ENCODE peak calls at places on chromosome 19, in ten cellular contexts. One of them, this sample, is unnamed.
A peak's percentile ranks its signal among the peaks of the same experiment; 100 is the strongest.

GRCh38 chr19:46951236-46951986 is 68.2 kb upstream of the NPAS1 start:
- DNase-seq in adrenal gland: no peak
- DNase-seq in aorta: peak; percentile 31
- DNase-seq in stomach: no peak
- DNase-seq in IMR-90: peak; percentile 45
- DNase-seq in sigmoid colon: no peak
- DNase-seq in hepatocyte: peak; percentile 84
- DNase-seq in tibial nerve: no peak
- DNase-seq in prostate gland: peak; percentile 50
- DNase-seq in body of pancreas: no peak
- DNase-seq in this sample: peak; percentile 58

GRCh38 chr19:35207391-35207871 is 21.1 kb downstream of the FAM187B start:
- DNase-seq in adrenal gland: peak; percentile 45
- DNase-seq in aorta: no peak
- DNase-seq in stomach: no peak
- DNase-seq in IMR-90: no peak
- DNase-seq in sigmoid colon: no peak
- DNase-seq in hepatocyte: no peak
- DNase-seq in tibial nerve: no peak
- DNase-seq in prostate gland: no peak
- DNase-seq in body of pancreas: no peak
- DNase-seq in this sample: peak; percentile 48

GRCh38 chr19:4606921-4607678 is 32.2 kb upstream of the TNFAIP8L1 start:
- DNase-seq in adrenal gland: peak; percentile 84
- DNase-seq in aorta: no peak
- DNase-seq in stomach: no peak
- DNase-seq in IMR-90: no peak
- DNase-seq in sigmoid colon: no peak
- DNase-seq in hepatocyte: peak; percentile 41
- DNase-seq in tibial nerve: peak; percentile 31
- DNase-seq in prostate gland: no peak
- DNase-seq in body of pancreas: peak; percentile 76
- DNase-seq in this sample: no peak

GRCh38 chr19:33246729-33247440 is 21.2 kb upstream of the SLC7A10 start:
- DNase-seq in adrenal gland: no peak
- DNase-seq in aorta: peak; percentile 54
- DNase-seq in stomach: no peak
- DNase-seq in IMR-90: no peak
- DNase-seq in sigmoid colon: no peak
- DNase-seq in hepatocyte: no peak
- DNase-seq in tibial nerve: no peak
- DNase-seq in prostate gland: no peak
- DNase-seq in body of pancreas: no peak
- DNase-seq in this sample: no peak

GRCh38 chr19:6536138-6536671 is 5.4 kb downstream of the TNFSF9 start:
- DNase-seq in adrenal gland: peak; percentile 77
- DNase-seq in aorta: no peak
- DNase-seq in stomach: peak; percentile 50
- DNase-seq in IMR-90: no peak
- DNase-seq in sigmoid colon: no peak
- DNase-seq in hepatocyte: peak; percentile 28
- DNase-seq in tibial nerve: no peak
- DNase-seq in prostate gland: no peak
- DNase-seq in body of pancreas: peak; percentile 64
- DNase-seq in this sample: peak; percentile 88

GRCh38 chr19:19489804-19490204 is 25.5 kb downstream of the TSSK6 start:
- DNase-seq in adrenal gland: no peak
- DNase-seq in aorta: peak; percentile 73
- DNase-seq in stomach: peak; percentile 34
- DNase-seq in IMR-90: no peak
- DNase-seq in sigmoid colon: no peak
- DNase-seq in hepatocyte: peak; percentile 31
- DNase-seq in tibial nerve: no peak
- DNase-seq in prostate gland: no peak
- DNase-seq in body of pancreas: no peak
- DNase-seq in this sample: peak; percentile 21

GRCh38 chr19:35879770-35880317 is 11.5 kb downstream of the APLP1 start:
- DNase-seq in adrenal gland: peak; percentile 95
- DNase-seq in aorta: peak; percentile 97
- DNase-seq in stomach: peak; percentile 89
- DNase-seq in IMR-90: peak; percentile 89
- DNase-seq in sigmoid colon: peak; percentile 86
- DNase-seq in hepatocyte: peak; percentile 95
- DNase-seq in tibial nerve: peak; percentile 74
- DNase-seq in prostate gland: peak; percentile 63
- DNase-seq in body of pancreas: peak; percentile 97
- DNase-seq in this sample: peak; percentile 71

GRCh38 chr19:35986664-35987570 is 8.1 kb upstream of the SDHAF1 start:
- DNase-seq in adrenal gland: no peak
- DNase-seq in aorta: no peak
- DNase-seq in stomach: no peak
- DNase-seq in IMR-90: no peak
- DNase-seq in sigmoid colon: no peak
- DNase-seq in hepatocyte: peak; percentile 34
- DNase-seq in tibial nerve: no peak
- DNase-seq in prostate gland: no peak
- DNase-seq in body of pancreas: peak; percentile 32
- DNase-seq in this sample: no peak

GRCh38 chr19:10010247-10010691 is at the start of gene COL5A3:
- DNase-seq in adrenal gland: peak; percentile 59
- DNase-seq in aorta: peak; percentile 83
- DNase-seq in stomach: peak; percentile 27
- DNase-seq in IMR-90: peak; percentile 58
- DNase-seq in sigmoid colon: peak; percentile 88
- DNase-seq in hepatocyte: no peak
- DNase-seq in tibial nerve: peak; percentile 43
- DNase-seq in prostate gland: peak; percentile 15
- DNase-seq in body of pancreas: peak; percentile 30
- DNase-seq in this sample: no peak

GRCh38 chr19:33804021-33804799 is 7.5 kb downstream of the KCTD15 start:
- DNase-seq in adrenal gland: peak; percentile 79
- DNase-seq in aorta: peak; percentile 90
- DNase-seq in stomach: peak; percentile 95
- DNase-seq in IMR-90: peak; percentile 83
- DNase-seq in sigmoid colon: peak; percentile 94
- DNase-seq in hepatocyte: peak; percentile 87
- DNase-seq in tibial nerve: peak; percentile 25
- DNase-seq in prostate gland: peak; percentile 73
- DNase-seq in body of pancreas: peak; percentile 96
- DNase-seq in this sample: no peak

GRCh38 chr19:954672-955494 is 29.0 kb downstream of the ARID3A start:
- DNase-seq in adrenal gland: no peak
- DNase-seq in aorta: no peak
- DNase-seq in stomach: no peak
- DNase-seq in IMR-90: no peak
- DNase-seq in sigmoid colon: no peak
- DNase-seq in hepatocyte: peak; percentile 66
- DNase-seq in tibial nerve: no peak
- DNase-seq in prostate gland: no peak
- DNase-seq in body of pancreas: no peak
- DNase-seq in this sample: no peak

GRCh38 chr19:48195106-48195830 is 24.8 kb downstream of the ZSWIM9 start:
- DNase-seq in adrenal gland: peak; percentile 37
- DNase-seq in aorta: peak; percentile 69
- DNase-seq in stomach: no peak
- DNase-seq in IMR-90: no peak
- DNase-seq in sigmoid colon: no peak
- DNase-seq in hepatocyte: no peak
- DNase-seq in tibial nerve: no peak
- DNase-seq in prostate gland: no peak
- DNase-seq in body of pancreas: no peak
- DNase-seq in this sample: no peak

GRCh38 chr19:43700368-43701015 is 15.4 kb upstream of the IRGC start:
- DNase-seq in adrenal gland: peak; percentile 68
- DNase-seq in aorta: no peak
- DNase-seq in stomach: peak; percentile 40
- DNase-seq in IMR-90: peak; percentile 84
- DNase-seq in sigmoid colon: peak; percentile 75
- DNase-seq in hepatocyte: no peak
- DNase-seq in tibial nerve: peak; percentile 23
- DNase-seq in prostate gland: no peak
- DNase-seq in body of pancreas: peak; percentile 62
- DNase-seq in this sample: peak; percentile 2

GRCh38 chr19:46954502-46955004 is 65.1 kb upstream of the NPAS1 start:
- DNase-seq in adrenal gland: no peak
- DNase-seq in aorta: peak; percentile 12
- DNase-seq in stomach: no peak
- DNase-seq in IMR-90: no peak
- DNase-seq in sigmoid colon: no peak
- DNase-seq in hepatocyte: no peak
- DNase-seq in tibial nerve: no peak
- DNase-seq in prostate gland: no peak
- DNase-seq in body of pancreas: no peak
- DNase-seq in this sample: peak; percentile 31

GRCh38 chr19:48489608-48490216 is 20.5 kb downstream of the CYTH2 start:
- DNase-seq in adrenal gland: peak; percentile 87
- DNase-seq in aorta: peak; percentile 93
- DNase-seq in stomach: peak; percentile 87
- DNase-seq in IMR-90: peak; percentile 39
- DNase-seq in sigmoid colon: peak; percentile 85
- DNase-seq in hepatocyte: peak; percentile 85
- DNase-seq in tibial nerve: peak; percentile 57
- DNase-seq in prostate gland: peak; percentile 61
- DNase-seq in body of pancreas: peak; percentile 81
- DNase-seq in this sample: peak; percentile 72

GRCh38 chr19:681029-681626 is 4.9 kb downstream of the FSTL3 start:
- DNase-seq in adrenal gland: no peak
- DNase-seq in aorta: no peak
- DNase-seq in stomach: peak; percentile 90
- DNase-seq in IMR-90: no peak
- DNase-seq in sigmoid colon: peak; percentile 88
- DNase-seq in hepatocyte: peak; percentile 95
- DNase-seq in tibial nerve: peak; percentile 91
- DNase-seq in prostate gland: peak; percentile 91
- DNase-seq in body of pancreas: peak; percentile 92
- DNase-seq in this sample: no peak

GRCh38 chr19:31147234-31147633 is 202.0 kb downstream of the TSHZ3 start:
- DNase-seq in adrenal gland: no peak
- DNase-seq in aorta: no peak
- DNase-seq in stomach: no peak
- DNase-seq in IMR-90: no peak
- DNase-seq in sigmoid colon: no peak
- DNase-seq in hepatocyte: no peak
- DNase-seq in tibial nerve: no peak
- DNase-seq in prostate gland: no peak
- DNase-seq in body of pancreas: no peak
- DNase-seq in this sample: no peak
- H3K36me3 ChIP-seq in adrenal gland: no peaks in the 10 kb centered on the region
- H3K36me3 ChIP-seq in aorta: no peaks in the 10 kb centered on the region
- H3K36me3 ChIP-seq in stomach: no peaks in the 10 kb centered on the region
- H3K36me3 ChIP-seq in IMR-90: no peaks in the 10 kb centered on the region
- H3K36me3 ChIP-seq in sigmoid colon: no peaks in the 10 kb centered on the region
- H3K36me3 ChIP-seq in hepatocyte: no peaks in the 10 kb centered on the region
- H3K36me3 ChIP-seq in tibial nerve: no peaks in the 10 kb centered on the region
- H3K36me3 ChIP-seq in prostate gland: no peaks in the 10 kb centered on the region
- H3K36me3 ChIP-seq in body of pancreas: no peaks in the 10 kb centered on the region
- H3K36me3 ChIP-seq in this sample: no peaks in the 10 kb centered on the region

DNA sequence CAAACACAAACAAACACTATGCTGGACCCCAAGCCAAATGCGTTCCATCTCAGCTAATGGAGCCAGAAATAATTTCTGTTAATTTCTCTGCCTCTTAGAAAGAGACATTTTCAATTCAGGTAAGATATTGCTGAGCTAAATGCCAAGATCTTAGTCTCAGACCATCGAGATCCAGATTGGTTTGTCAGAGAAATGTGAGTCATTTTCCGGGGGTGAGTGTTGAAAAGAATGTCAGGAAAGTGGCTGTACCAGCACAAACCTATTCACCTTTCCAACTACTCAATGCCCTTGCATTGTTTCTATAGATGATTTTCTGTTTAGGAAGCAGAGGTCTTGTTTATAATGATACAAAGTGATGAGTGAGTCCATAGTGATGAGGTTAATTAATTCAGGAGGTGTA is 266.8 kb upstream of the TSHZ3 start:
- DNase-seq in adrenal gland: no peak
- DNase-seq in aorta: no peak
- DNase-seq in stomach: no peak
- DNase-seq in IMR-90: no peak
- DNase-seq in sigmoid colon: no peak
- DNase-seq in hepatocyte: no peak
- DNase-seq in tibial nerve: no peak
- DNase-seq in prostate gland: no peak
- DNase-seq in body of pancreas: no peak
- DNase-seq in this sample: no peak
- H3K27ac ChIP-seq in adrenal gland: no peak overlapping the region
- H3K27ac ChIP-seq in aorta: no peak overlapping the region
- H3K27ac ChIP-seq in stomach: no peak overlapping the region
- H3K27ac ChIP-seq in IMR-90: no peak overlapping the region
- H3K27ac ChIP-seq in sigmoid colon: no peak overlapping the region
- H3K27ac ChIP-seq in hepatocyte: no peak overlapping the region
- H3K27ac ChIP-seq in tibial nerve: no peak overlapping the region
- H3K27ac ChIP-seq in prostate gland: no peak overlapping the region
- H3K27ac ChIP-seq in body of pancreas: no peak overlapping the region
- H3K27ac ChIP-seq in this sample: no peak overlapping the region

GRCh38 chr19:13756210-13756609 is 8.1 kb upstream of the MRI1 start:
- DNase-seq in adrenal gland: no peak
- DNase-seq in aorta: no peak
- DNase-seq in stomach: no peak
- DNase-seq in IMR-90: no peak
- DNase-seq in sigmoid colon: no peak
- DNase-seq in hepatocyte: no peak
- DNase-seq in tibial nerve: no peak
- DNase-seq in prostate gland: no peak
- DNase-seq in body of pancreas: no peak
- DNase-seq in this sample: no peak
- H3K4me1 ChIP-seq in adrenal gland: no peaks in the 10 kb centered on the region
- H3K4me1 ChIP-seq in aorta: no peaks in the 10 kb centered on the region
- H3K4me1 ChIP-seq in stomach: peaks cover under 1% of the 10 kb centered on the region
- H3K4me1 ChIP-seq in IMR-90: no peaks in the 10 kb centered on the region
- H3K4me1 ChIP-seq in sigmoid colon: no peaks in the 10 kb centered on the region
- H3K4me1 ChIP-seq in hepatocyte: no peaks in the 10 kb centered on the region
- H3K4me1 ChIP-seq in tibial nerve: peaks cover 2% of the 10 kb centered on the region
- H3K4me1 ChIP-seq in prostate gland: no peaks in the 10 kb centered on the region
- H3K4me1 ChIP-seq in body of pancreas: no peaks in the 10 kb centered on the region
- H3K4me1 ChIP-seq in this sample: no peaks in the 10 kb centered on the region

GRCh38 chr19:15357906-15358305 is 21.7 kb downstream of the AKAP8 start:
- DNase-seq in adrenal gland: no peak
- DNase-seq in aorta: no peak
- DNase-seq in stomach: no peak
- DNase-seq in IMR-90: no peak
- DNase-seq in sigmoid colon: no peak
- DNase-seq in hepatocyte: no peak
- DNase-seq in tibial nerve: no peak
- DNase-seq in prostate gland: no peak
- DNase-seq in body of pancreas: no peak
- DNase-seq in this sample: no peak

GRCh38 chr19:15354557-15355296 is 22.4 kb upstream of the BRD4 start:
- DNase-seq in adrenal gland: no peak
- DNase-seq in aorta: no peak
- DNase-seq in stomach: no peak
- DNase-seq in IMR-90: no peak
- DNase-seq in sigmoid colon: no peak
- DNase-seq in hepatocyte: no peak
- DNase-seq in tibial nerve: no peak
- DNase-seq in prostate gland: no peak
- DNase-seq in body of pancreas: no peak
- DNase-seq in this sample: no peak

GRCh38 chr19:15353908-15354307 is 21.6 kb upstream of the BRD4 start:
- DNase-seq in adrenal gland: no peak
- DNase-seq in aorta: no peak
- DNase-seq in stomach: no peak
- DNase-seq in IMR-90: no peak
- DNase-seq in sigmoid colon: no peak
- DNase-seq in hepatocyte: no peak
- DNase-seq in tibial nerve: no peak
- DNase-seq in prostate gland: no peak
- DNase-seq in body of pancreas: no peak
- DNase-seq in this sample: no peak

GRCh38 chr19:15358918-15359317 is 20.7 kb downstream of the AKAP8 start:
- DNase-seq in adrenal gland: no peak
- DNase-seq in aorta: no peak
- DNase-seq in stomach: no peak
- DNase-seq in IMR-90: peak; percentile 41
- DNase-seq in sigmoid colon: no peak
- DNase-seq in hepatocyte: no peak
- DNase-seq in tibial nerve: no peak
- DNase-seq in prostate gland: no peak
- DNase-seq in body of pancreas: no peak
- DNase-seq in this sample: no peak
- H3K36me3 ChIP-seq in adrenal gland: no peaks in the 10 kb centered on the region
- H3K36me3 ChIP-seq in aorta: peaks cover 5% of the 10 kb centered on the region
- H3K36me3 ChIP-seq in stomach: peaks cover 88% of the 10 kb centered on the region
- H3K36me3 ChIP-seq in IMR-90: peaks cover 59% of the 10 kb centered on the region
- H3K36me3 ChIP-seq in sigmoid colon: peaks cover 54% of the 10 kb centered on the region
- H3K36me3 ChIP-seq in hepatocyte: no peaks in the 10 kb centered on the region
- H3K36me3 ChIP-seq in tibial nerve: peaks cover 6% of the 10 kb centered on the region
- H3K36me3 ChIP-seq in prostate gland: peaks cover 28% of the 10 kb centered on the region
- H3K36me3 ChIP-seq in body of pancreas: peaks cover 34% of the 10 kb centered on the region
- H3K36me3 ChIP-seq in this sample: peaks cover 61% of the 10 kb centered on the region